ENCODE peak calls at places on chromosomes 2 and 18, in ten cellular contexts. J is left ventricle myocardium inferior, B is Karpas-422, N is fibroblast of villous mesenchyme, W is GM12865, Z is PC-3, V is fibroblast of mammary gland, O is PC-9, K is HCT116, Y is fibroblast of the aortic adventitia. S is an unnamed sample.

GRCh38 chr18:31686572-31686971 is 2.2 kb upstream of the B4GALT6 start:
- DNase-seq in J (no peak), B (no peak), N (no peak), W (no peak), Z (peak), V (no peak), O (peak), K (no peak), Y (no peak), S (no peak)

GRCh38 chr2:46913471-46914381 is 1.9 kb downstream of the MCFD2 start:
- DNase-seq in J (no peak), B (no peak), N (peak), W (no peak), Z (peak), V (peak), O (peak), K (peak), Y (peak), S (no peak)

GRCh38 chr18:70024088-70024487 is 76.4 kb upstream of the CD226 start:
- DNase-seq in J (no peak), B (no peak), N (no peak), W (no peak), Z (no peak), V (no peak), O (no peak), K (no peak), Y (no peak), S (no peak)

GRCh38 chr2:214410918-214411554 is at the start of gene VWC2L:
- DNase-seq in J (peak), B (peak), N (peak), W (peak), Z (peak), V (peak), O (peak), K (peak), Y (peak), S (peak)

GRCh38 chr2:55430536-55430935 is 10.9 kb upstream of the CCDC88A start:
- DNase-seq in J (no peak), B (peak), N (peak), W (no peak), Z (no peak), V (peak), O (no peak), K (no peak), Y (no peak), S (no peak)

GRCh38 chr2:54597153-54597827 is 126.2 kb upstream of the EML6 start:
- DNase-seq in J (peak), B (no peak), N (no peak), W (no peak), Z (no peak), V (no peak), O (no peak), K (no peak), Y (peak), S (peak)

GRCh38 chr2:151269798-151270568 is 8.3 kb upstream of the RBM43 start:
- DNase-seq in J (no peak), B (no peak), N (no peak), W (no peak), Z (peak), V (no peak), O (no peak), K (no peak), Y (no peak), S (no peak)

GRCh38 chr18:70172225-70172624 is 33.3 kb downstream of the RTTN start:
- DNase-seq in J (no peak), B (no peak), N (peak), W (peak), Z (peak), V (peak), O (no peak), K (no peak), Y (peak), S (no peak)

GRCh38 chr2:169965495-169965894 is 138.2 kb downstream of the UBR3 start:
- DNase-seq in J (no peak), B (no peak), N (peak), W (no peak), Z (no peak), V (peak), O (no peak), K (no peak), Y (peak), S (no peak)

GRCh38 chr2:46200100-46200690 is 97.0 kb upstream of the EPAS1 start:
- DNase-seq in J (no peak), B (no peak), N (no peak), W (peak), Z (no peak), V (no peak), O (peak), K (no peak), Y (peak), S (no peak)

GRCh38 chr18:23422751-23423418 is 30.2 kb upstream of the RIOK3 start:
- DNase-seq in J (peak), B (peak), N (peak), W (peak), Z (peak), V (peak), O (peak), K (peak), Y (peak), S (no peak)

GRCh38 chr2:120599064-120599463 is 136.6 kb upstream of the GLI2 start:
- DNase-seq in J (no peak), B (no peak), N (no peak), W (no peak), Z (no peak), V (no peak), O (no peak), K (no peak), Y (no peak), S (no peak)

GRCh38 chr2:58237741-58238140 is 3.4 kb downstream of the FANCL start:
- DNase-seq in J (no peak), B (peak), N (no peak), W (peak), Z (no peak), V (peak), O (no peak), K (no peak), Y (no peak), S (peak)

GRCh38 chr18:42030586-42031182 is 75.7 kb downstream of the PIK3C3 start:
- DNase-seq in J (no peak), B (peak), N (peak), W (peak), Z (peak), V (peak), O (no peak), K (no peak), Y (no peak), S (peak)

GRCh38 chr18:73688161-73688560 is 459.5 kb downstream of the FBXO15 start:
- DNase-seq in J (no peak), B (no peak), N (no peak), W (no peak), Z (no peak), V (no peak), O (no peak), K (no peak), Y (no peak), S (no peak)

GRCh38 chr2:179260224-179260623 is 4.4 kb downstream of the SESTD1 start:
- DNase-seq in J (no peak), B (no peak), N (no peak), W (no peak), Z (no peak), V (no peak), O (no peak), K (no peak), Y (no peak), S (no peak)
- H3K4me3 ChIP-seq in J (no peak), B (no peak), N (no peak), W (no peak), Z (no peak), V (no peak), O (no peak), K (no peak), Y (no peak), S (no peak)

DNA sequence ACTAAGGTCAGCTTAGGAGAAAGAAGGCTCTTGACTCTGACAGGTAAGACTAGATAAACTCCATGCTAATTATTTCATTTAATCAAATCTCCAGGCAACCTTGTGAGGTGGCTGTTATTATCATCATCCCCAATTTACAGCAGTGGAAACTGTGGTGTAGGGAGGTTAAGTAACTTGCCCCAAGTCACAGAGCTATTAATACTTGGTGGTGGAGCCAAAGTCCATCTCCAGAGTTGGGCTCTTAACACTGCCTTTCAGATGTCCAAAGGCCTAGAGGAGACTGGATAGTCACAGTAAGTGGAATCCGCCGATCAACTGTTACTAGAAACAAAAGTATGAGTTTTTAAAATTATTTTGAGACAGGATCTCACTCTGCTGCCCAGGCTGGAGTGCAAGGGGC is 46.6 kb upstream of the SP3 start:
- DNase-seq in J (no peak), B (no peak), N (no peak), W (no peak), Z (no peak), V (no peak), O (no peak), K (no peak), Y (no peak), S (no peak)
- H3K4me3 ChIP-seq in J (peak), B (no peak), N (no peak), W (no peak), Z (no peak), V (no peak), O (no peak), K (no peak), Y (no peak), S (no peak)

GRCh38 chr2:66803651-66804050 is 368.7 kb downstream of the MEIS1 start:
- DNase-seq in J (no peak), B (no peak), N (peak), W (no peak), Z (no peak), V (peak), O (no peak), K (no peak), Y (peak), S (no peak)
- H3K4me3 ChIP-seq in J (no peak), B (no peak), N (no peak), W (no peak), Z (no peak), V (no peak), O (no peak), K (no peak), Y (no peak), S (no peak)

DNA sequence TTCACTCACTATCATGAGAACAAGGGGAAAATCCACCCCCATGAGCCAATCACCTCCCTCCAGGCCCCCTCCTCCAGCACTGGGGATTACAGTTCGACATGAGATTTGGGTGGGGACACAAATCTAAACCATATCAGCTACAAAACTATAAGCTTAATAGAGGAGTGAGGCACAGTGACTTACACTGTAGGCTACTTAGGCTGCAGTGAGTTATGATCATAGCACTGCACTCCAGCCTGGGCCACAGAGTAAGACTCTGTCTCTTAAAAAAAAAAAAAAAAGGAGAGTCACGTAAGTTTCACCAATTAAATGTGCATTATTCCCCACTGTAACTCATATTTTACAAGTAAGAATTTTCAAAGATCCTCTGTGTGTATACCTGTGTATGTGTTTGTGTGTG is 26.2 kb upstream of the COLEC12 start:
- DNase-seq in J (no peak), B (no peak), N (no peak), W (no peak), Z (no peak), V (no peak), O (no peak), K (no peak), Y (peak), S (no peak)
- H3K4me3 ChIP-seq in J (no peak), B (no peak), N (no peak), W (no peak), Z (no peak), V (no peak), O (no peak), K (no peak), Y (no peak), S (no peak)

GRCh38 chr2:200353125-200353524 is 46.6 kb downstream of the SPATS2L start:
- DNase-seq in J (no peak), B (no peak), N (peak), W (no peak), Z (no peak), V (peak), O (no peak), K (no peak), Y (peak), S (no peak)
- H3K4me3 ChIP-seq in J (no peak), B (no peak), N (no peak), W (no peak), Z (no peak), V (no peak), O (no peak), K (no peak), Y (no peak), S (no peak)

DNA sequence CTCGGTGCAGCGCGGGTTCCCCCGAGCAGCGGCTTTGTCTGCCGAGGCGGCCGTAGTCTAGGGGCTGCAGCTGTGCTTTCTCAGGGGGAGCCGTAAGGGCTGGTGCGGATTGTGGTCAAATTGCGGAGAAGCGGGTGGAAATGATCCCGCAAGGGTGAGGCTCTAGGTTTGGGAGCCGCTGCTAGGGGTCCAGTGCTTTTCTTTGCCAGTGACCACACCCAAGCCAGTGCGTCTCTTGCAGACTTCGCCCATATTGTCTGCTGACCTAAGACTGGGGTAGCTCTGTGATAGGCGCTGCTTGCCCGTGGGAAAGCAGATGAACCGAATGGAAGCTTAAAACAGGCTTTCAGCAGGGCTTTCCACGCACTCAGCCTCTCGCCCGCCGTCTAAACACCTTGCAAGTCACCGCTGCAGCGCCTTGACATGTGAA is 2.1 kb downstream of the DPYSL5 start:
- DNase-seq in J (no peak), B (no peak), N (no peak), W (no peak), Z (no peak), V (no peak), O (no peak), K (no peak), Y (no peak), S (no peak)
- H3K4me3 ChIP-seq in J (peak), B (no peak), N (no peak), W (no peak), Z (no peak), V (no peak), O (no peak), K (no peak), Y (no peak), S (no peak)